ENCODE peak calls at places on chromosome 9, in six cellular contexts. S, C, G, W, F and M are unnamed samples.
A peak's percentile ranks its signal among the peaks of the same experiment; 100 is the strongest.

GRCh38 chr9:78326564-78326963 is 29.6 kb downstream of the PSAT1 start:
- DNase-seq in S (no peak), C (no peak), G (no peak), W (no peak), F (peak; percentile 17), M (no peak)

GRCh38 chr9:81964216-81965171 is 21.2 kb downstream of the SPATA31D3 start:
- DNase-seq in S (peak; percentile 33), C (peak; percentile 23), G (no peak), W (no peak), F (no peak), M (no peak)

GRCh38 chr9:109816490-109816889 is 36.5 kb downstream of the PALM2AKAP2 start:
- DNase-seq in S (peak; percentile 98), C (peak; percentile 91), G (peak; percentile 47), W (no peak), F (no peak), M (no peak)

GRCh38 chr9:78167356-78167755 is 68.5 kb upstream of the CEP78 start:
- DNase-seq in S (no peak), C (no peak), G (no peak), W (no peak), F (no peak), M (peak; percentile 20)

GRCh38 chr9:76379494-76379893 is 14.7 kb downstream of the RFK start:
- DNase-seq in S (no peak), C (no peak), G (no peak), W (no peak), F (no peak), M (no peak)

GRCh38 chr9:87573841-87574342 is 76.2 kb downstream of the DAPK1 start:
- DNase-seq in S (no peak), C (no peak), G (no peak), W (no peak), F (no peak), M (no peak)

GRCh38 chr9:98990181-98990870 is 46.6 kb downstream of the COL15A1 start:
- DNase-seq in S (no peak), C (no peak), G (no peak), W (no peak), F (no peak), M (no peak)

GRCh38 chr9:119544492-119544891 is 175.3 kb upstream of the BRINP1 start:
- DNase-seq in S (no peak), C (no peak), G (no peak), W (no peak), F (no peak), M (no peak)

GRCh38 chr9:12819436-12820185 is 44.8 kb downstream of the LURAP1L start:
- DNase-seq in S (no peak), C (no peak), G (no peak), W (no peak), F (no peak), M (no peak)

GRCh38 chr9:123373941-123374340 is 17.9 kb downstream of the CRB2 start:
- DNase-seq in S (no peak), C (peak; percentile 44), G (no peak), W (no peak), F (no peak), M (no peak)

GRCh38 chr9:36029765-36030528 is 6.8 kb upstream of the RECK start:
- DNase-seq in S (peak; percentile 98), C (peak; percentile 96), G (no peak), W (no peak), F (no peak), M (no peak)

GRCh38 chr9:133098871-133099270 is 22.2 kb downstream of the RALGDS start:
- DNase-seq in S (no peak), C (no peak), G (no peak), W (no peak), F (no peak), M (no peak)

GRCh38 chr9:129258823-129259301 is 80.8 kb upstream of the IER5L start:
- DNase-seq in S (no peak), C (no peak), G (no peak), W (peak; percentile 67), F (no peak), M (no peak)
- H3K4me3 ChIP-seq in S (peak overlapping the region; percentile 45), C (no peak overlapping the region), G (peak overlapping the region; percentile 39), W (peak overlapping the region; percentile 31), F (peak overlapping the region; percentile 36), M (peak overlapping the region; percentile 8)

GRCh38 chr9:117491491-117491890 is 76.6 kb upstream of the ASTN2 start:
- DNase-seq in S (no peak), C (no peak), G (no peak), W (no peak), F (no peak), M (peak; percentile 42)
- H3K36me3 ChIP-seq in S (no peaks in the 10 kb centered on the region), C (no peaks in the 10 kb centered on the region), G (no peaks in the 10 kb centered on the region), W (no peaks in the 10 kb centered on the region), F (no peaks in the 10 kb centered on the region), M (no peaks in the 10 kb centered on the region)

GRCh38 chr9:129867138-129868032 is 32.1 kb downstream of the USP20 start:
- DNase-seq in S (no peak), C (no peak), G (no peak), W (no peak), F (no peak), M (no peak)
- TF ChIP-seq CTCF in S (no peak), C (no peak), G (no peak), W (no peak), F (no peak), M (no peak)

DNA sequence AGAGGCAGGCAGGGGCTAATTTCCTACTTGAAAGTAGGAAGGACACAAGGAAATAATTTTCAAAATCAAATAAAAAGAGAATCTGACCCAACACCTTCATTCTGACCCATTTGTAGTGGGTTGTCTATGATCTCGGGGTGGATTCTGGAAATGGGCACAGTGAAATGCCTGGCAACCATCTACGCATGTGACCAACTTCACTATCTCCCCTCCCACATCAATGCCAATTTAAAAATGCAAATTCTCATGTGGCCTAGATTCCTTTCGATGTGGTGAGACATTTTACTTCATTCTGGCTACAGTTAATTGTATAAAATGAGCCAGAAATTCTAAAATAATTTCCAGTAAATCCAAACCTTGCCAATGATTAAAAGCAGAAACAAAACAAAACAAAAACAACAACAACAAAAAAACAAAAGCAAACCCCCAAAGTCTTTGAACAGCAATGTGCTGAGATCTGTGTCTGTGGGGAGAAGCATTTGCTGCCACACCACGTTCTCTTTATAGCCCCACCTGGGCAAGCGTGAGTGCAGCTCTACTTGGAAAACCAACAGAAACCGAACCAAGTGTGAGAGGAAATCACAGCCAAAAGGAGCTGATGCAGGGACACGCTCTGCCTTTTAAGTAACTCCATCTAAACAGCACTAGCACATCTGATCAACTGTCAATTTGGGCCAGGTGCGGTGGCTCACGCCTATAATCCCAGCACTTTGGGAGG is 59.0 kb downstream of the USP20 start:
- DNase-seq in S (no peak), C (no peak), G (no peak), W (no peak), F (no peak), M (no peak)
- H3K4me3 ChIP-seq in S (no peak overlapping the region), C (no peak overlapping the region), G (no peak overlapping the region), W (no peak overlapping the region), F (no peak overlapping the region), M (no peak overlapping the region)

DNA sequence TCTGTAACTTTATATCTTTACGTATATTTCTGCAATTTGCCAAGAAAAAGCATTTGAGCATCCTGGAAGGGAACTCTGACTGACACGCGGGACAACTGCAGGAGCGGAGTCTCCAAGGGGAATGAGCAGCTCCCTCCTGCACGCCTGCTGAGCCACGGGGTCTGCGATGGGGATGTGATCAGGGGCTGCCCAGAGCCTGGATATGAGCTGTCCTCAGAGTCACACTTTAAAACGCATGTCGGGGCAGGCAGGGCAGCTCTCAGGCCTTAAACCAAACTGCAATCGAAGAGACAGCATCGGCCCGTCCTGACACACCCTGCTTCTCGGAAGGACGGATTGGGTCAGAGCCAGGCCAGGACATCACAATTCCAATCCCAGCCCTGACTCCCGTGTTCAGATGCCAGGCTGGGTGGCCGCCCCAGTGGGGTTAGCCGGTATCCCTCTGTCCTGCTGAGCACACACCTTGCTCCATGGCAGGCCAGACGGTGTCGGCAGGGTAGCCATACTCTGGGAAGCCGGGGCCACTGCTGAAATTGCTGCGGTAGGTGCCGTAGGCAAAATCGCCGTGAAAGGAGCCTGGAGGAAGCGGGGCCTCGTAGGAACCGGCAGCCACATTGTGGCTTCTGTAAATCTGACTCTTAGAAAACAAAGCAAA is 17.2 kb downstream of the SEC16A start:
- DNase-seq in S (no peak), C (no peak), G (no peak), W (no peak), F (no peak), M (no peak)
- H3K36me3 ChIP-seq in S (peaks cover 47% of the 10 kb centered on the region), C (peaks cover 79% of the 10 kb centered on the region), G (peaks cover 93% of the 10 kb centered on the region), W (no peaks in the 10 kb centered on the region), F (peaks cover 100% of the 10 kb centered on the region), M (peaks cover 49% of the 10 kb centered on the region)

DNA sequence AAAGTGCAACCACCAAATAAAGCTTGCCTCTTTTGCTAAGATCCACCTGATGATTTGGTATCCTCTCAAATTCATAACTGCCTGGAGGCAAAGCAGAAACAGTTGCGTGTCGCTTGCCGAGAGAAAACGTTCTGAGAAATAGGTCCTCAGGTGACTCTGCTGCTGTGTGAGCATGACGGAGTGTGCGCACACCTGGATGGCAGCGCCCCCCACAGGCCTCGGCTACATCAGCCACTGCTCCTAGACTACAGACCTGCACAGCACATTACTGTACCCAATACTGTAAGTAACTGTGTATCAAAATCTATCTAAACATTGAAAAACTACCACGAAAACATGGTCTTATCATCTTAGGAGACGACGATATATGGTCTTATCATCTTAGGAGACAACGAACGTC is 87.4 kb downstream of the CAMSAP1 start:
- DNase-seq in S (no peak), C (no peak), G (peak; percentile 2), W (no peak), F (no peak), M (no peak)
- TF ChIP-seq CTCF in S (no peak), C (no peak), G (no peak), W (no peak), F (no peak), M (no peak)